ENCODE peak calls at places on chromosomes 7 and 10, in nine cellular contexts. T is A549, A is HCT116, X is sigmoid colon, E is body of pancreas, B is esophagus muscularis mucosa, U is breast epithelium, N is uterus, O is heart left ventricle. C is an unnamed sample.

GRCh38 chr7:118148930-118149329 is 35.0 kb upstream of the LSM8 start:
- DNase-seq in U (no peak), B (no peak), A (no peak), E (no peak), N (no peak), O (no peak), T (no peak), X (no peak), C (no peak)

GRCh38 chr10:14032406-14032998 is 298.2 kb downstream of the FRMD4A start:
- DNase-seq in U (no peak), E (no peak), B (no peak), N (no peak), O (no peak), A (peak; percentile 2), T (no peak), X (no peak), C (peak; percentile 61)

GRCh38 chr10:76643465-76643864 is 994.1 kb downstream of the KCNMA1 start:
- DNase-seq in T (no peak), U (no peak), O (no peak), N (peak; percentile 71), A (no peak), E (peak; percentile 12), B (no peak), X (peak; percentile 94), C (peak; percentile 19)

GRCh38 chr10:124744047-124744687 is at the start of gene FAM53B:
- DNase-seq in B (peak; percentile 91), E (peak; percentile 83), X (peak; percentile 91), U (no peak), T (peak; percentile 82), O (peak; percentile 88), A (peak; percentile 56), N (peak; percentile 82), C (peak; percentile 90)

GRCh38 chr7:87216701-87217508 is 2.6 kb downstream of the TMEM243 start:
- DNase-seq in N (no peak), T (no peak), A (no peak), U (no peak), O (no peak), E (no peak), B (no peak), X (no peak), C (no peak)

GRCh38 chr10:103502849-103503660 is 9.6 kb downstream of the NEURL1 start:
- DNase-seq in X (no peak), B (no peak), N (peak; percentile 59), T (no peak), A (no peak), U (no peak), O (no peak), E (no peak), C (no peak)

GRCh38 chr7:100433276-100433591 is 3.1 kb downstream of the PPP1R35 start:
- DNase-seq in X (peak; percentile 64), O (no peak), N (no peak), U (no peak), B (no peak), E (no peak), T (no peak), A (no peak), C (no peak)

GRCh38 chr10:78044699-78045098 is 11.0 kb downstream of the RPS24 start:
- DNase-seq in A (no peak), B (no peak), U (no peak), E (no peak), X (no peak), O (no peak), T (no peak), N (no peak), C (no peak)

GRCh38 chr10:50432610-50433009 is 181.3 kb upstream of the ASAH2 start:
- DNase-seq in U (no peak), T (no peak), A (no peak), O (no peak), E (no peak), X (no peak), N (no peak), B (no peak), C (no peak)

GRCh38 chr7:69412331-69413146 is 185.7 kb upstream of the AUTS2 start:
- DNase-seq in U (peak; percentile 38), T (peak; percentile 89), X (no peak), A (no peak), O (peak; percentile 74), B (no peak), N (no peak), E (peak; percentile 13), C (peak; percentile 28)

GRCh38 chr10:102970941-102971340 is 52.8 kb downstream of the CNNM2 start:
- DNase-seq in O (no peak), X (no peak), T (no peak), B (no peak), U (no peak), E (no peak), A (no peak), N (no peak), C (no peak)

GRCh38 chr10:80199828-80200227 is 5.5 kb downstream of the ANXA11 start:
- DNase-seq in U (no peak), N (peak; percentile 39), X (no peak), E (peak; percentile 47), O (peak; percentile 71), T (peak; percentile 72), A (no peak), B (no peak), C (peak; percentile 63)

GRCh38 chr7:150340024-150340749 is 1.2 kb downstream of the RARRES2 start:
- DNase-seq in X (peak; percentile 79), U (no peak), O (no peak), B (no peak), N (peak; percentile 50), E (peak; percentile 80), T (no peak), A (no peak), C (peak; percentile 76)

GRCh38 chr10:99983280-99983988 is 26.3 kb downstream of the DNMBP start:
- DNase-seq in N (peak; percentile 62), B (no peak), O (peak; percentile 58), X (no peak), A (no peak), U (no peak), E (no peak), T (no peak), C (peak; percentile 34)

GRCh38 chr7:133582766-133583523 is 330.1 kb downstream of the EXOC4 start:
- DNase-seq in U (no peak), B (no peak), E (no peak), A (no peak), X (no peak), O (no peak), N (no peak), T (no peak), C (no peak)

GRCh38 chr10:35639651-35640311 is 2.3 kb downstream of the FZD8 start:
- DNase-seq in N (peak; percentile 23), A (no peak), X (peak; percentile 74), T (peak; percentile 51), B (no peak), E (peak; percentile 42), O (no peak), U (no peak), C (peak; percentile 42)

GRCh38 chr10:47059606-47060311 is 148.5 kb downstream of the PTPN20 start:
- DNase-seq in B (no peak), T (no peak), E (no peak), A (no peak), N (no peak), O (no peak), X (peak; percentile 47), U (no peak), C (no peak)

GRCh38 chr7:103636153-103636552 is 190.1 kb upstream of the SLC26A5 start:
- DNase-seq in X (no peak), N (no peak), T (no peak), U (no peak), E (no peak), B (no peak), O (no peak), A (no peak), C (no peak)

GRCh38 chr7:139232893-139233292 is 1.9 kb downstream of the UBN2 start:
- DNase-seq in O (no peak), T (no peak), U (no peak), A (no peak), E (no peak), X (no peak), B (no peak), N (no peak), C (no peak)

GRCh38 chr7:122770943-122771342 is 68.2 kb upstream of the RNF148 start:
- DNase-seq in E (no peak), B (no peak), T (no peak), X (no peak), A (no peak), U (no peak), N (no peak), O (no peak), C (no peak)

DNA sequence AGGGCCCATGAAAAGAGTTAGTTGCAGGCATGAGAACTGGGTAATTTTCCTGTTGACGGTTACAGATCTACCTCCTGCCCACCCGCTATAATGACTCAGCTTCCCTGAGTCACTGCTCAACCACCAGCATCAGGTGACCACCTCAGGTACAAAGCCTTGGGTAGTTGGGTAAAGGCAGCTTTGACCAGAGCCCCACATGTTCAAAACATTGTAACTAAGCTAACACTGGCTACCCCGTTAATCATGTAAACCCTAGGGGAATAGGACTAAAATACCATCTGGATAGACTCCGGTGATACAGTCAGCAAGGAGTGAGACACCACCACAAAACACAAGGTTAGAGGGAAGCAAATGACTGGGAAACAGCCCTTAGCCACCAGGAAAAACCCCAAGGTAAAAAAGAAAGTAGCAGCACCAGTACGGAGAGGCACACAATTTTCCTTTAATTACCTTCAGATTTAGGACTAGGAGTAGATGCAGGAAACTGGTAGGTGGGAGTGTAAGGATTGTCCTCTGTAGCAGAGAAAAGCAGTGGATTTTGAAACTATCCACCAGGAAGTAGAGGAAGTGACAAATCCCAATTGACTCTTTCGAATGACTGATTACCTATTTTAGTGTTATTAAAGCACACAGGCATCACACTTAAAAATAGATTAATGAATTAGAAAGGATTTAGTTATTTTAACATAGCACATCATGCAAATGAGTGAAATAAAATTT is 103.5 kb upstream of the PDLIM1 start:
- DNase-seq in A (peak; percentile 73), U (no peak), X (no peak), O (no peak), N (no peak), E (no peak), T (peak; percentile 19), B (no peak), C (no peak)
- TF ChIP-seq POLR2A in A (no peak), U (no peak), X (no peak), O (no peak), N (no peak), E (no peak), T (no peak), B (no peak), C (no peak)

GRCh38 chr7:96322847-96323461 is 1.1 kb upstream of the SLC25A13 start:
- DNase-seq in T (no peak), O (no peak), U (no peak), A (no peak), N (no peak), B (no peak), E (no peak), X (no peak), C (no peak)
- H3K27ac ChIP-seq in T (no peak overlapping the region), O (no peak overlapping the region), U (no peak overlapping the region), A (no peak overlapping the region), N (no peak overlapping the region), B (peak overlapping the region; percentile 94), E (peak overlapping the region; percentile 97), X (no peak overlapping the region), C (no peak overlapping the region)

GRCh38 chr7:16740996-16741395 is 12.6 kb upstream of the TSPAN13 start:
- DNase-seq in O (no peak), X (no peak), T (no peak), B (no peak), E (no peak), A (no peak), U (no peak), N (no peak), C (no peak)
- TF ChIP-seq CTCF in O (no peak), X (no peak), T (no peak), B (no peak), E (no peak), A (no peak), U (no peak), N (no peak), C (no peak)

GRCh38 chr7:76294344-76295024 is 8.0 kb upstream of the HSPB1 start:
- DNase-seq in X (peak; percentile 99), E (peak; percentile 99), O (peak; percentile 99), B (peak; percentile 98), U (peak; percentile 86), N (peak; percentile 99), T (peak; percentile 96), A (peak; percentile 83), C (peak; percentile 96)
- TF ChIP-seq POLR2A in X (peak; percentile 31), E (peak; percentile 76), O (no peak), B (peak; percentile 21), U (no peak), N (peak; percentile 93), T (peak; percentile 27), A (no peak), C (peak; percentile 47)

C was measured in testis.